ENCODE peak calls at places on chromosome 9, in seven cellular contexts. P is cardiac muscle cell, Y is left ventricle myocardium inferior, I is IMR-90, G is HFFc6, A is mammary epithelial cell, Q is transverse colon. R is an unnamed sample.

GRCh38 chr9:28001096-28001495 is 427.8 kb upstream of the C9orf72 start:
- DNase-seq in P (no peak), Y (no peak), I (no peak), G (no peak), A (no peak), Q (no peak), R (no peak)

GRCh38 chr9:87557996-87558395 is 60.3 kb downstream of the DAPK1 start:
- DNase-seq in P (peak; percentile 78), Y (peak; percentile 32), I (no peak), G (no peak), A (no peak), Q (peak; percentile 43), R (no peak)

GRCh38 chr9:108389056-108389455 is 466.7 kb downstream of the ACTL7B start:
- DNase-seq in P (no peak), Y (no peak), I (no peak), G (no peak), A (no peak), Q (no peak), R (no peak)

GRCh38 chr9:100309992-100310391 is 42.8 kb downstream of the TEX10 start:
- DNase-seq in P (no peak), Y (no peak), I (no peak), G (peak; percentile 48), A (no peak), Q (no peak), R (no peak)

GRCh38 chr9:4515958-4516375 is 25.7 kb downstream of the SLC1A1 start:
- DNase-seq in P (no peak), Y (no peak), I (peak; percentile 15), G (no peak), A (no peak), Q (no peak), R (no peak)

GRCh38 chr9:70563437-70564204 is 149.2 kb upstream of the KLF9 start:
- DNase-seq in P (no peak), Y (no peak), I (peak; percentile 76), G (peak; percentile 70), A (peak; percentile 56), Q (peak; percentile 15), R (no peak)

GRCh38 chr9:91222457-91222856 is 139.3 kb downstream of the AUH start:
- DNase-seq in P (no peak), Y (no peak), I (no peak), G (no peak), A (no peak), Q (no peak), R (no peak)

GRCh38 chr9:115262477-115262876 is 144.5 kb upstream of the TNC start:
- DNase-seq in P (peak; percentile 48), Y (peak; percentile 86), I (peak; percentile 75), G (peak; percentile 93), A (peak; percentile 100), Q (peak; percentile 87), R (peak; percentile 87)

GRCh38 chr9:20356392-20357206 is 265.7 kb downstream of the MLLT3 start:
- DNase-seq in P (peak; percentile 86), Y (peak; percentile 35), I (peak; percentile 86), G (peak; percentile 80), A (peak; percentile 70), Q (peak; percentile 74), R (peak; percentile 56)
- TF ChIP-seq CTCF in P (peak; percentile 64), Y (peak; percentile 82), I (peak; percentile 83), G (peak; percentile 80), A (peak; percentile 89), Q (peak; percentile 72), R (peak; percentile 24)

GRCh38 chr9:83977196-83977595 is 2.8 kb downstream of the HNRNPK start:
- DNase-seq in P (no peak), Y (no peak), I (no peak), G (no peak), A (no peak), Q (no peak), R (no peak)

GRCh38 chr9:83978992-83979811 is 813 bp downstream of the HNRNPK start:
- DNase-seq in P (peak; percentile 83), Y (peak; percentile 86), I (peak; percentile 81), G (peak; percentile 68), A (peak; percentile 77), Q (peak; percentile 87), R (peak; percentile 72)

GRCh38 chr9:83979812-83980394 is at the start of gene HNRNPK:
- DNase-seq in P (peak; percentile 98), Y (peak; percentile 100), I (peak; percentile 98), G (peak; percentile 99), A (peak; percentile 98), Q (peak; percentile 100), R (peak; percentile 98)

GRCh38 chr9:83981126-83981871 is 694 bp downstream of the RMI1 start:
- DNase-seq in P (peak; percentile 28), Y (no peak), I (peak; percentile 35), G (peak; percentile 27), A (peak; percentile 69), Q (peak; percentile 59), R (peak; percentile 14)

GRCh38 chr9:83980395-83981125 is at the start of gene RMI1:
- DNase-seq in P (peak; percentile 99), Y (peak; percentile 100), I (peak; percentile 96), G (peak; percentile 94), A (peak; percentile 96), Q (peak; percentile 99), R (peak; percentile 97)
- TF ChIP-seq CTCF in P (no peak), Y (no peak), I (peak; percentile 13), G (peak; percentile 41), A (peak; percentile 28), Q (no peak), R (no peak)

GRCh38 chr9:136762915-136763648 is 1.2 kb downstream of the LCN15 start:
- DNase-seq in P (peak; percentile 94), Y (peak; percentile 54), I (no peak), G (no peak), A (no peak), Q (peak; percentile 52), R (no peak)
- TF ChIP-seq CTCF in P (no peak), Y (no peak), I (no peak), G (no peak), A (no peak), Q (no peak), R (no peak)

GRCh38 chr9:113873926-113874325 is 2.2 kb upstream of the ZNF618 start:
- DNase-seq in P (no peak), Y (no peak), I (no peak), G (no peak), A (no peak), Q (no peak), R (no peak)

GRCh38 chr9:113879318-113879717 is 3.2 kb downstream of the ZNF618 start:
- DNase-seq in P (no peak), Y (no peak), I (no peak), G (no peak), A (no peak), Q (no peak), R (no peak)

GRCh38 chr9:113875420-113875916 is 641 bp upstream of the ZNF618 start:
- DNase-seq in P (no peak), Y (no peak), I (no peak), G (no peak), A (no peak), Q (no peak), R (no peak)

GRCh38 chr9:113875917-113876805 is at the start of gene ZNF618:
- DNase-seq in P (peak; percentile 72), Y (peak; percentile 31), I (no peak), G (no peak), A (no peak), Q (peak; percentile 24), R (peak; percentile 33)

GRCh38 chr9:113876806-113877236 is 712 bp downstream of the ZNF618 start:
- DNase-seq in P (peak; percentile 36), Y (no peak), I (peak; percentile 27), G (no peak), A (no peak), Q (no peak), R (no peak)
- TF ChIP-seq CTCF in P (peak; percentile 41), Y (peak; percentile 55), I (peak; percentile 45), G (peak; percentile 86), A (peak; percentile 43), Q (peak; percentile 42), R (no peak)

DNA sequence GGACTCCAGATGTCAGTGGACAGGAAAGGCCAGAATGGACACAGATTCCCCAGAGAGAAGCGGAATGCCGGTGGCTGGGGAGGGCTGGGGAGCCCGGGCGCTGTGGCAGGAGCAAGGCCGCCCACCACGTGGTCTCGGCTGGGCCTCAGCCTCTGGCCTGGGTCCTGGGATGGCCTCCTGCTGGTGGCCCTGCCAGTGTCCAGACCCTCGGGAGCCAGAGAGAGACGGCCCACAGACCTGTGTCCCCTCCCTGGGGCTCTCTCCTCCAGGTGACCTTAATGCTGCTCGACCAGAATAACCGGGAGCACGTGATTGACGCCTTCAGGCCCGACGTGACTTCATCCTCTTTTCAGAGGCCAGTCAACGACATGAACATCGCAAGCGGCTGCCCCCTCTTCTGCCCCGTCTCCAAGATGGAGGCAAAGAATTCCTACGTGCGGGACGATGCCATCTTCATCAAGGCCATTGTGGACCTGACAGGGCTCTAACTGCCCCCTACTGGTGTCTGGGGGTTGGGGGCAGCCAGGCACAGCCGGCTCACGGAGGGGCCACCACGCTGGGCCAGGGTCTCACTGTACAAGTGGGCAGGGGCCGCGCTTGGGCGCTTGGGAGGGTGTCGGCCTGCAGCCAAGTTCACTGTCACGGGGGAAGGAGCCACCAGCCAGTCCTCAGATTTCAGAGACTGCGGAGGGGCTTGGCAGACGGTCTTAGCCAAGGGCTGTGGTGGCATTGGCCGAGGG is 19.0 kb downstream of the FBXW5 start:
- DNase-seq in P (no peak), Y (peak; percentile 58), I (no peak), G (no peak), A (no peak), Q (no peak), R (no peak)
- TF ChIP-seq CTCF in P (no peak), Y (peak; percentile 32), I (no peak), G (peak; percentile 21), A (no peak), Q (no peak), R (no peak)

GRCh38 chr9:131020862-131021261 is 11.9 kb downstream of the LAMC3 start:
- DNase-seq in P (no peak), Y (no peak), I (no peak), G (no peak), A (no peak), Q (no peak), R (no peak)

GRCh38 chr9:131017067-131017466 is 8.1 kb downstream of the LAMC3 start:
- DNase-seq in P (peak; percentile 23), Y (no peak), I (no peak), G (no peak), A (no peak), Q (no peak), R (no peak)

GRCh38 chr9:131019387-131020239 is 10.6 kb downstream of the LAMC3 start:
- DNase-seq in P (no peak), Y (no peak), I (no peak), G (no peak), A (no peak), Q (no peak), R (no peak)

GRCh38 chr9:131020388-131020787 is 11.4 kb downstream of the LAMC3 start:
- DNase-seq in P (no peak), Y (no peak), I (peak; percentile 60), G (peak; percentile 71), A (no peak), Q (no peak), R (no peak)

DNA sequence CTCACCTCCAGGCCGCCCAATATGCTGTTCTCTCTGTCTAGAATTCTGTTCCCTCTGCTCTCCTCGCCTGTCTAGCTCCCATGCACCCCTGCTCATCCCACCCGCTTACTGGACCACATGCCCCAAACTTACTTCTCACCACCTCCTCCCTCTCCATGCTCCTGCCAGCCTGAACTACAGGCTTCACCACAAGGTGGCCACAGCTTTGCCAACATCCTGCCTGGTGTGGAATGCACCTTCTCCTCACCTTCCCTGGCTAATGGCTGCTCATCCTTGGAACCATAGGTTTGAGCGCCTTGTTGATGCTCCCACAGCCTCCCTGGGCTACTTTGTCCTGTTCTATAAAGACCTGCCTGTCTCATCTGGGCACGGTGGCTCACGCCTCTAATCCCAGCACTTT is 9.6 kb downstream of the LAMC3 start:
- DNase-seq in P (no peak), Y (no peak), I (no peak), G (no peak), A (no peak), Q (no peak), R (peak; percentile 6)
- TF ChIP-seq CTCF in P (no peak), Y (peak; percentile 16), I (no peak), G (peak; percentile 50), A (peak; percentile 48), Q (no peak), R (peak; percentile 3)

GRCh38 chr9:69149321-69149807 is 24.7 kb upstream of the TJP2 start:
- DNase-seq in P (peak; percentile 40), Y (no peak), I (peak; percentile 87), G (peak; percentile 60), A (peak; percentile 42), Q (no peak), R (no peak)
- TF ChIP-seq CTCF in P (peak; percentile 66), Y (peak; percentile 51), I (peak; percentile 60), G (peak; percentile 58), A (peak; percentile 50), Q (no peak), R (no peak)